ENCODE peak calls at places on chromosomes 16 and 17, in nine cellular contexts. D is K562; O is AG20443; K is activated naive CD4-positive, alpha-beta T cell; L is anterior cingulate cortex; S is amniotic stem cell; E is NCI-H1105 treated with DMSO at 0.1 percent for 48 hours; Z is left cardiac atrium; B is MV-4-11. V is an unnamed sample.

GRCh38 chr17:45147102-45147580 is 1.1 kb upstream of the HEXIM1 start:
- DNase-seq in D (no peak), O (peak), K (no peak), L (no peak), S (no peak), E (peak), Z (no peak), B (peak), V (peak)

GRCh38 chr16:55917373-55917919 is 42.3 kb upstream of the CES5A start:
- DNase-seq in D (no peak), O (no peak), K (no peak), L (no peak), S (no peak), E (no peak), Z (no peak), B (no peak), V (no peak)

GRCh38 chr17:79950306-79950705 is 85.4 kb downstream of the TBC1D16 start:
- DNase-seq in D (no peak), O (no peak), K (no peak), L (no peak), S (no peak), E (no peak), Z (peak), B (no peak), V (no peak)

GRCh38 chr17:35645923-35646322 is 58.8 kb downstream of the AP2B1 start:
- DNase-seq in D (no peak), O (no peak), K (no peak), L (no peak), S (no peak), E (no peak), Z (no peak), B (no peak), V (no peak)

GRCh38 chr17:75701288-75701687 is 20.0 kb upstream of the ITGB4 start:
- DNase-seq in D (no peak), O (no peak), K (no peak), L (no peak), S (no peak), E (no peak), Z (no peak), B (no peak), V (no peak)

GRCh38 chr17:65297384-65297783 is 160.2 kb downstream of the RGS9 start:
- DNase-seq in D (no peak), O (peak), K (no peak), L (no peak), S (no peak), E (no peak), Z (no peak), B (peak), V (no peak)

GRCh38 chr17:49928126-49928800 is 40.7 kb upstream of the DLX4 start:
- DNase-seq in D (no peak), O (no peak), K (no peak), L (no peak), S (no peak), E (no peak), Z (no peak), B (no peak), V (no peak)

GRCh38 chr17:32805029-32805976 is 71.6 kb downstream of the MYO1D start:
- DNase-seq in D (no peak), O (no peak), K (no peak), L (no peak), S (no peak), E (no peak), Z (no peak), B (no peak), V (no peak)

GRCh38 chr16:5064915-5065314 is 841 bp downstream of the C16orf89 start:
- DNase-seq in D (no peak), O (no peak), K (no peak), L (no peak), S (no peak), E (peak), Z (no peak), B (no peak), V (no peak)

GRCh38 chr16:2008009-2008526 is 1.6 kb downstream of the ZNF598 start:
- DNase-seq in D (peak), O (peak), K (no peak), L (no peak), S (no peak), E (no peak), Z (peak), B (peak), V (peak)

GRCh38 chr16:72860726-72861562 is 187.0 kb downstream of the ZFHX3 start:
- DNase-seq in D (no peak), O (no peak), K (no peak), L (no peak), S (no peak), E (no peak), Z (no peak), B (no peak), V (no peak)

GRCh38 chr16:11258553-11259287 is 2.7 kb upstream of the SOCS1 start:
- DNase-seq in D (no peak), O (no peak), K (no peak), L (no peak), S (no peak), E (no peak), Z (peak), B (peak), V (peak)

GRCh38 chr17:13030459-13031305 is 12.9 kb upstream of the ELAC2 start:
- DNase-seq in D (peak), O (peak), K (no peak), L (no peak), S (no peak), E (peak), Z (no peak), B (peak), V (no peak)

GRCh38 chr17:1561420-1562177 is 993 bp downstream of the PITPNA start:
- DNase-seq in D (no peak), O (peak), K (no peak), L (no peak), S (no peak), E (no peak), Z (peak), B (no peak), V (no peak)

GRCh38 chr16:19718624-19718965 is 524 bp downstream of the IQCK start:
- DNase-seq in D (no peak), O (no peak), K (no peak), L (no peak), S (no peak), E (no peak), Z (no peak), B (no peak), V (no peak)